ENCODE peak calls at places on chromosomes 16 and 17, in seven cellular contexts. M, J, E, C, W, L and Y are unnamed samples. For H3K36me3 and H3K4me1, the result is how much of the 10 kb centered on the place peaks cover.

GRCh38 chr17:43079578-43080302 is 45.4 kb downstream of the BRCA1 start:
- DNase-seq in C (peak), J (no peak), M (no peak), L (no peak), E (no peak), W (no peak), Y (no peak)

GRCh38 chr16:66270333-66270927 is 96.1 kb upstream of the CDH5 start:
- DNase-seq in W (peak), C (peak), E (peak), M (peak), J (peak), L (no peak), Y (peak)

GRCh38 chr17:2684549-2684948 is 27.0 kb downstream of the CLUH start:
- DNase-seq in W (no peak), C (no peak), J (no peak), E (no peak), L (no peak), M (no peak), Y (no peak)

GRCh38 chr17:14201087-14201486 is 35.6 kb downstream of the CDRT15 start:
- DNase-seq in E (no peak), J (no peak), C (peak), L (no peak), W (no peak), M (no peak), Y (no peak)

GRCh38 chr17:34252138-34252889 is 2.8 kb upstream of the CCL2 start:
- DNase-seq in L (peak), W (peak), C (peak), M (peak), J (peak), E (peak), Y (peak)

GRCh38 chr17:30344283-30345088 is 10.6 kb upstream of the TMIGD1 start:
- DNase-seq in E (no peak), C (peak), W (peak), J (peak), L (peak), M (peak), Y (no peak)

GRCh38 chr17:53516643-53517042 is 306.1 kb upstream of the KIF2B start:
- DNase-seq in M (no peak), C (no peak), L (no peak), E (no peak), J (no peak), W (no peak), Y (no peak)

GRCh38 chr17:9865585-9865984 is 39.5 kb downstream of the RCVRN start:
- DNase-seq in C (no peak), M (no peak), E (no peak), W (no peak), L (no peak), J (no peak), Y (no peak)

GRCh38 chr17:7046127-7046724 is 2.3 kb upstream of the SLC16A11 start:
- DNase-seq in W (no peak), M (no peak), J (peak), C (peak), E (no peak), L (no peak), Y (no peak)

GRCh38 chr17:50863221-50863843 is 2.8 kb downstream of the TOB1 start:
- DNase-seq in E (peak), L (peak), M (peak), J (peak), W (no peak), C (peak), Y (peak)

GRCh38 chr16:79703066-79703465 is 102.5 kb upstream of the MAF start:
- DNase-seq in C (no peak), J (no peak), E (no peak), M (no peak), L (no peak), W (no peak), Y (no peak)

GRCh38 chr16:3131755-3132377 is 3.0 kb upstream of the ZNF213 start:
- DNase-seq in M (peak), W (peak), L (no peak), J (peak), C (peak), E (no peak), Y (no peak)

GRCh38 chr17:80446645-80447405 is 29.6 kb downstream of the NPTX1 start:
- DNase-seq in J (no peak), E (no peak), C (no peak), M (no peak), L (no peak), W (no peak), Y (no peak)

GRCh38 chr16:27628216-27628945 is 78.4 kb downstream of the KATNIP start:
- DNase-seq in E (no peak), W (peak), J (no peak), L (no peak), C (peak), M (peak), Y (no peak)

GRCh38 chr16:73610160-73610559 is 562.2 kb upstream of the ZFHX3 start:
- DNase-seq in J (no peak), W (no peak), E (no peak), C (no peak), M (no peak), L (no peak), Y (no peak)

GRCh38 chr17:17506893-17507464 is 10.8 kb upstream of the RASD1 start:
- DNase-seq in W (no peak), M (peak), L (no peak), E (no peak), J (peak), C (no peak), Y (no peak)

GRCh38 chr17:19011581-19011980 is 7.0 kb upstream of the FAM83G start:
- DNase-seq in E (no peak), W (no peak), J (no peak), M (no peak), C (no peak), L (no peak), Y (no peak)

GRCh38 chr17:42251115-42251514 is 25.1 kb downstream of the STAT5B start:
- DNase-seq in E (no peak), W (no peak), M (no peak), C (no peak), J (no peak), L (no peak), Y (no peak)

GRCh38 chr17:5703736-5704135 is 119.4 kb upstream of the NLRP1 start:
- DNase-seq in W (no peak), C (no peak), L (no peak), E (no peak), J (no peak), M (no peak), Y (no peak)

GRCh38 chr16:24070851-24071250 is 185.3 kb upstream of the CACNG3 start:
- DNase-seq in C (no peak), M (peak), W (no peak), L (no peak), J (no peak), E (no peak), Y (no peak)

GRCh38 chr17:32259596-32259995 is 6.0 kb upstream of the RHBDL3 start:
- DNase-seq in E (no peak), M (no peak), J (no peak), W (no peak), L (no peak), C (no peak), Y (no peak)

GRCh38 chr17:39051001-39051605 is 83.9 kb upstream of the FBXO47 start:
- DNase-seq in L (no peak), W (peak), M (no peak), C (no peak), J (peak), E (no peak), Y (no peak)

GRCh38 chr16:3656491-3657468 is 2.3 kb downstream of the DNASE1 start:
- DNase-seq in E (peak), J (no peak), M (no peak), W (no peak), C (no peak), L (no peak), Y (no peak)

GRCh38 chr16:6356881-6357280 is 975.8 kb upstream of the RBFOX1 start:
- DNase-seq in E (no peak), L (no peak), C (no peak), M (no peak), W (no peak), J (no peak), Y (no peak)

GRCh38 chr17:80107231-80108021 is 6.0 kb downstream of the GAA start:
- DNase-seq in W (peak), L (no peak), C (no peak), M (no peak), E (no peak), J (no peak), Y (no peak)

GRCh38 chr16:69724981-69725479 is 1.3 kb downstream of the NQO1 start:
- DNase-seq in W (peak), C (no peak), J (no peak), M (no peak), L (no peak), E (no peak), Y (peak)

GRCh38 chr17:16007439-16007838 is 7.8 kb downstream of the TTC19 start:
- DNase-seq in E (no peak), J (no peak), L (no peak), C (no peak), M (no peak), W (no peak), Y (no peak)

GRCh38 chr17:38656959-38657823 is 17.6 kb downstream of the EPOP start:
- DNase-seq in M (no peak), E (no peak), J (no peak), W (no peak), L (no peak), C (no peak), Y (no peak)

GRCh38 chr17:8496081-8496480 is 60.4 kb downstream of the NDEL1 start:
- DNase-seq in M (no peak), J (no peak), C (no peak), L (no peak), E (no peak), W (no peak), Y (no peak)

GRCh38 chr17:75631353-75631752 is 1.9 kb upstream of the SMIM5 start:
- DNase-seq in W (no peak), E (no peak), C (no peak), J (no peak), L (no peak), M (no peak), Y (no peak)

GRCh38 chr16:11418506-11418905 is 73.2 kb downstream of the RMI2 start:
- DNase-seq in J (no peak), E (no peak), M (no peak), C (no peak), L (no peak), W (no peak), Y (no peak)

GRCh38 chr17:78654230-78654824 is 77.1 kb upstream of the DNAH17 start:
- DNase-seq in J (no peak), C (no peak), W (no peak), E (no peak), M (no peak), L (no peak), Y (no peak)

GRCh38 chr17:78658281-78658785 is 81.1 kb upstream of the DNAH17 start:
- DNase-seq in W (no peak), C (no peak), M (no peak), L (no peak), J (no peak), E (peak), Y (no peak)

GRCh38 chr17:78653382-78653781 is 76.2 kb upstream of the DNAH17 start:
- DNase-seq in W (no peak), E (peak), C (no peak), M (peak), L (no peak), J (no peak), Y (no peak)

GRCh38 chr17:78652913-78653312 is 75.7 kb upstream of the DNAH17 start:
- DNase-seq in W (no peak), C (no peak), M (no peak), L (no peak), E (peak), J (no peak), Y (no peak)

GRCh38 chr17:78655251-78655940 is 78.2 kb upstream of the DNAH17 start:
- DNase-seq in E (peak), C (no peak), M (no peak), J (no peak), W (no peak), L (no peak), Y (no peak)
- TF ChIP-seq EP300 in E (no peak), C (no peak), M (no peak), J (no peak), W (no peak), L (no peak), Y (no peak)

DNA sequence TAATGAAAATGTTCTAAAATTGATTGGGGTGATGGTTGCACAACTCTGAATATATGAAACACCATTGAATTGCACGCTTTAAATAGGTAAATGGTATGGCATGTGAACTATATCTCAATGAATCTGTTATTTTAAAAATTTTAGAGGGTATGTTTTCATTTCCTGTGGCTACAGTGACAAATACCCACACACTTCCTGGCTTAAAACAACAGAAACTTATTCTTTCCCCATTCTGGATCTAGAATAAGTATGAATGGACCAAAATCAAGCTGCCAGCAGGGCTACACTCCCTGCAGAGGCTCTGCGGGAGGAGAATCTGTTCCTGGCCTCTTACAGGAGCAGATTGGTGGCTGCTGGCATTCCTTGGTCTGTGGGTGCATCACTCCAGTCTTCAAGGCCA is 11.3 kb upstream of the PECAM1 start:
- DNase-seq in J (no peak), W (no peak), E (no peak), C (no peak), M (no peak), L (no peak), Y (no peak)
- H3K36me3 ChIP-seq in J (under half), W (under half), E (under half), C (under half), M (under half), L (under half), Y (under half)

GRCh38 chr17:1108560-1108809 is 71.3 kb downstream of the ABR start:
- DNase-seq in C (no peak), W (peak), E (no peak), J (no peak), M (no peak), L (no peak), Y (no peak)
- H3K4me1 ChIP-seq in C (under half), W (under half), E (under half), J (half or more), M (under half), L (half or more), Y (under half)

GRCh38 chr16:75432828-75433731 is at the start of gene CFDP1:
- DNase-seq in M (peak), J (peak), E (peak), C (peak), W (peak), L (peak), Y (peak)
- TF ChIP-seq EP300 in M (no peak), J (no peak), E (no peak), C (no peak), W (no peak), L (no peak), Y (peak)

GRCh38 chr17:1621273-1621954 is 7.2 kb downstream of the SLC43A2 start:
- DNase-seq in C (no peak), J (no peak), M (no peak), E (no peak), W (no peak), L (no peak), Y (no peak)

GRCh38 chr17:1623057-1623456 is 5.6 kb downstream of the SLC43A2 start:
- DNase-seq in L (no peak), W (no peak), M (no peak), J (no peak), C (no peak), E (no peak), Y (no peak)

GRCh38 chr17:1624650-1625049 is 4.0 kb downstream of the SLC43A2 start:
- DNase-seq in W (no peak), L (no peak), J (no peak), C (no peak), M (no peak), E (no peak), Y (no peak)

GRCh38 chr17:1617620-1618174 is 10.9 kb downstream of the SLC43A2 start:
- DNase-seq in J (peak), W (peak), C (peak), L (no peak), M (no peak), E (no peak), Y (no peak)

GRCh38 chr17:1620486-1620885 is 8.1 kb downstream of the SLC43A2 start:
- DNase-seq in J (no peak), W (no peak), M (no peak), L (no peak), C (no peak), E (no peak), Y (no peak)
- H3K36me3 ChIP-seq in J (under half), W (under half), M (under half), L (under half), C (under half), E (under half), Y (under half)

GRCh38 chr16:84752600-84752999 is 52.8 kb downstream of the USP10 start:
- DNase-seq in C (no peak), L (no peak), E (no peak), W (no peak), J (no peak), M (no peak), Y (no peak)

GRCh38 chr16:84751241-84751640 is 51.4 kb downstream of the USP10 start:
- DNase-seq in E (no peak), J (no peak), M (no peak), W (no peak), C (peak), L (no peak), Y (no peak)

GRCh38 chr16:84749815-84750214 is 50.0 kb downstream of the USP10 start:
- DNase-seq in E (no peak), J (no peak), C (no peak), M (no peak), L (no peak), W (no peak), Y (no peak)

GRCh38 chr16:84753412-84754325 is 53.9 kb downstream of the USP10 start:
- DNase-seq in E (no peak), M (no peak), L (no peak), J (no peak), W (no peak), C (no peak), Y (no peak)

DNA sequence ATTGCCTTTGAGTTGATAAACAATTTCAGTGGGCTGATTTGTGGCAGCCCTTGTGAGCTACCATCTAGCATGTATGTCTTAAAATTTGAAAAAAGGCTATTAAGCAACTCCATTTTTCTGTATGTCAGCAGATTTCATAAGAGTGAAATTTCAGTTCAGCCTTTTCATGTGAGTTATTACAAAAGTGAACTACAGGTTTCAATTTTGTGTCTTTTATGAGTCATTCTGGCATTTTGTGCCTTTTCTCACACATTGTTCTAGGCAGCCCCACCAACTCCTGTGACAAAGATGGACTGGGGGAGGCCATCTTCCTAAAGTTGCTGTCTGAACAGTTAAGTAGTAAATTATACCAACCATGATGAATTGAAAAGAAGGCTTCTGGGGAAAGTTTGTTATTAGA is 52.1 kb downstream of the USP10 start:
- DNase-seq in L (no peak), C (no peak), W (no peak), M (no peak), E (no peak), J (no peak), Y (no peak)
- H3K4me1 ChIP-seq in L (half or more), C (under half), W (under half), M (under half), E (under half), J (under half), Y (under half)

DNA sequence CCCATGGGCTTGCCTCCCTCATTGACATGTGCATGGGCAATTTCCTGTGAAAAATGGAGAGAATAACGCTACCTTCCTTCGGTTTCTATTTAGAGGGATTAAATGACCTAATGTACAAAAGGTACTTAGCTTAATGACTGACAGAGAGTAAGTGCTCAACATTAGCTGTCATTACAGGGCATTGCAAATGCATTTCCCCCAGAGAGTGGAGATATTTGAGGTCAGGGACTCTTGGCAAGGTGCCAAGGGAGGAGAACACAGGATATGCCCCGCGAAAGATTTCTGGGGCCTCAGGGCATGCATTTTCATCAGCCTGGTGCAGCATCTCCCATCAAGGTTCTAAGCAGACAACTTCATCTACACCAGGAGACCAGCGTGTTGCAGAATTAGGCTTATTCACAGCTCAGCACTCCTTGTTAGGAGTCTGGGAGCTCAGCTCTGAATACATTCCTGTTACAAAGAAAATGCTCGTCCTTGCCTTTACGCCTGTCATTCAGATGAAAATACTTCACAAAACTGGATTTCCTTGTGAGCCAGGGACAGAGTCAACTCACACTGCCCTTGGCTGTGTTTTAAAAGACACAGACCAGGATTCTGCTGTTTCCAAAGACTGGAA is 108.1 kb downstream of the VAT1L start:
- DNase-seq in M (peak), J (no peak), C (no peak), E (no peak), L (no peak), W (no peak), Y (no peak)
- TF ChIP-seq EP300 in M (no peak), J (no peak), C (no peak), E (no peak), L (no peak), W (no peak), Y (no peak)

GRCh38 chr17:57377094-57377493 is 120.8 kb downstream of the MSI2 start:
- DNase-seq in M (no peak), J (no peak), E (no peak), C (no peak), L (no peak), W (no peak), Y (no peak)
- H3K36me3 ChIP-seq in M (under half), J (under half), E (under half), C (under half), L (under half), W (under half), Y (under half)

GRCh38 chr17:78256705-78257559 is 25.5 kb downstream of the TMEM235 start:
- DNase-seq in W (peak), E (no peak), J (no peak), L (no peak), C (no peak), M (peak), Y (no peak)

GRCh38 chr17:78255029-78255656 is 23.7 kb downstream of the TMEM235 start:
- DNase-seq in J (no peak), E (no peak), L (no peak), W (peak), C (no peak), M (no peak), Y (no peak)

GRCh38 chr17:78255953-78256704 is 24.7 kb downstream of the TMEM235 start:
- DNase-seq in E (no peak), M (no peak), J (no peak), L (no peak), W (peak), C (no peak), Y (no peak)

GRCh38 chr17:78258323-78259229 is 27.1 kb downstream of the TMEM235 start:
- DNase-seq in M (peak), C (no peak), W (no peak), J (peak), E (no peak), L (no peak), Y (no peak)

DNA sequence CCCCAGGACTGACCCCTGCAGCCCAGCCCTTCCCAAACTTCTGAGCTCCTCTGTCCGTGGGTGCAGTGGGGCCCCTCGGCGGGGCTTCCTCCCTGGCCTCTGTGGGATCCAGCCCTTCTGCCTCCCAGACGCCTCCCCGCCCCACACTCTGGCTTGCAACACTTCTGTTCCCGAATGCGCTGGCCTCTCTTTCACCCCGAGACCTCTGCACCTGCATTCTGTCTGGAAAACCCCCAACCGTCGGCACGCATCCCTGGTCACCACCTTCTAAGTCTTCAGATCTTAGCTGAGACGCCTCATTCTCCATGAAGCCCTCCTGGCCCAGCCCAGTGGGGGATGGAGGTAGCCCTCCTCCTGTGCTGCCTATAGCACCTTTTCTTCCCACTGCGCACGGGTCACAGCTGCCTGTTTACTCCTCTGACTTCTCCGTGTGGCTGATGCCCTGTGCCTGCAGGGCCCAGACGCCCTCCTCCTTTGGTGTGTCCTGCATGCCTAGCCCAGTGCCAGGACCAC is 26.4 kb downstream of the TMEM235 start:
- DNase-seq in M (peak), E (no peak), J (peak), L (no peak), C (no peak), W (peak), Y (no peak)
- H3K4me1 ChIP-seq in M (under half), E (under half), J (under half), L (under half), C (under half), W (under half), Y (under half)